ENCODE peak calls at places on chromosomes 11 and 22, in eight cellular contexts. K, V, E, R, J, M, Y and T are unnamed samples.

GRCh38 chr11:73577496-73577917 is 20.4 kb downstream of the FAM168A start:
- DNase-seq in K (no peak), V (no peak), E (peak; percentile 40), R (no peak), J (no peak), M (peak; percentile 26), Y (no peak), T (peak; percentile 51)

GRCh38 chr11:76445122-76446084 is 585 bp downstream of the EMSY start:
- DNase-seq in K (peak; percentile 58), V (peak; percentile 50), E (peak; percentile 83), R (no peak), J (peak; percentile 31), M (peak; percentile 57), Y (peak; percentile 88), T (peak; percentile 66)

GRCh38 chr11:124198852-124199389 is 15.8 kb downstream of the OR10D3 start:
- DNase-seq in K (no peak), V (no peak), E (no peak), R (no peak), J (no peak), M (no peak), Y (no peak), T (no peak)

GRCh38 chr11:61587951-61588695 is 7.2 kb upstream of the SYT7 start:
- DNase-seq in K (no peak), V (peak; percentile 65), E (no peak), R (peak; percentile 12), J (peak; percentile 49), M (no peak), Y (peak; percentile 59), T (peak; percentile 68)

GRCh38 chr11:40140560-40140959 is 1318.9 kb downstream of the LRRC4C start:
- DNase-seq in K (no peak), V (no peak), E (no peak), R (no peak), J (no peak), M (no peak), Y (no peak), T (no peak)

GRCh38 chr22:38513063-38513462 is 7.0 kb upstream of the DDX17 start:
- DNase-seq in K (no peak), V (no peak), E (no peak), R (peak; percentile 11), J (peak; percentile 35), M (no peak), Y (no peak), T (peak; percentile 58)

GRCh38 chr11:31816467-31817053 is 5.4 kb upstream of the PAX6 start:
- DNase-seq in K (no peak), V (no peak), E (no peak), R (no peak), J (no peak), M (no peak), Y (no peak), T (no peak)

GRCh38 chr11:124837491-124837856 is 27.8 kb upstream of the ROBO3 start:
- DNase-seq in K (no peak), V (no peak), E (peak; percentile 93), R (peak; percentile 22), J (no peak), M (peak; percentile 42), Y (peak; percentile 64), T (peak; percentile 57)

GRCh38 chr11:79939111-79939510 is 498.3 kb upstream of the TENM4 start:
- DNase-seq in K (no peak), V (no peak), E (peak; percentile 52), R (no peak), J (no peak), M (no peak), Y (no peak), T (no peak)

GRCh38 chr22:42872821-42873220 is 15.7 kb upstream of the ARFGAP3 start:
- DNase-seq in K (no peak), V (no peak), E (no peak), R (no peak), J (no peak), M (no peak), Y (no peak), T (no peak)

GRCh38 chr22:23248583-23248982 is 68.3 kb downstream of the BCR start:
- DNase-seq in K (no peak), V (no peak), E (peak; percentile 53), R (no peak), J (no peak), M (no peak), Y (no peak), T (no peak)

GRCh38 chr11:11272254-11272653 is 80.8 kb downstream of the CSNK2A3 start:
- DNase-seq in K (no peak), V (no peak), E (no peak), R (no peak), J (no peak), M (no peak), Y (no peak), T (no peak)

GRCh38 chr11:128036556-128037093 is 550.7 kb downstream of the ETS1 start:
- DNase-seq in K (no peak), V (no peak), E (no peak), R (no peak), J (no peak), M (no peak), Y (no peak), T (no peak)

GRCh38 chr11:122661182-122661945 is 5.8 kb downstream of the UBASH3B start:
- DNase-seq in K (no peak), V (no peak), E (no peak), R (no peak), J (no peak), M (peak; percentile 40), Y (no peak), T (no peak)

GRCh38 chr11:45652781-45653180 is 12.6 kb downstream of the CHST1 start:
- DNase-seq in K (no peak), V (no peak), E (peak; percentile 13), R (no peak), J (no peak), M (peak; percentile 59), Y (no peak), T (no peak)

GRCh38 chr22:41447435-41448188 is 1.0 kb upstream of the TOB2 start:
- DNase-seq in K (peak; percentile 58), V (peak; percentile 46), E (peak; percentile 63), R (peak; percentile 72), J (no peak), M (no peak), Y (peak; percentile 47), T (peak; percentile 59)

GRCh38 chr11:1834132-1834610 is 619 bp upstream of the SYT8 start:
- DNase-seq in K (no peak), V (no peak), E (no peak), R (no peak), J (no peak), M (no peak), Y (no peak), T (no peak)

GRCh38 chr22:17570851-17571631 is 7.7 kb downstream of the SLC25A18 start:
- DNase-seq in K (peak; percentile 89), V (no peak), E (peak; percentile 97), R (no peak), J (no peak), M (peak; percentile 61), Y (no peak), T (no peak)

GRCh38 chr11:99739464-99740089 is 718.8 kb downstream of the CNTN5 start:
- DNase-seq in K (no peak), V (no peak), E (peak; percentile 64), R (peak; percentile 18), J (peak; percentile 1), M (no peak), Y (no peak), T (peak; percentile 22)

GRCh38 chr11:61082161-61082870 is 20.0 kb upstream of the CD5 start:
- DNase-seq in K (no peak), V (no peak), E (no peak), R (peak; percentile 71), J (no peak), M (no peak), Y (no peak), T (no peak)

GRCh38 chr11:2650343-2650867 is 49.4 kb downstream of the KCNQ1OT1 start:
- DNase-seq in K (no peak), V (no peak), E (no peak), R (no peak), J (no peak), M (no peak), Y (no peak), T (no peak)

GRCh38 chr11:77091146-77091940 is 11.3 kb upstream of the OMP start:
- DNase-seq in K (peak; percentile 65), V (peak; percentile 66), E (peak; percentile 71), R (peak; percentile 68), J (peak; percentile 94), M (no peak), Y (peak; percentile 63), T (peak; percentile 93)

GRCh38 chr11:2955896-2956476 is 26.8 kb upstream of the PHLDA2 start:
- DNase-seq in K (no peak), V (no peak), E (no peak), R (no peak), J (no peak), M (no peak), Y (no peak), T (no peak)

GRCh38 chr11:115699733-115700132 is 195.5 kb upstream of the CADM1 start:
- DNase-seq in K (peak; percentile 27), V (no peak), E (peak; percentile 25), R (no peak), J (no peak), M (peak; percentile 13), Y (no peak), T (no peak)

GRCh38 chr11:75924966-75925784 is 110.2 kb downstream of the UVRAG start:
- DNase-seq in K (no peak), V (no peak), E (peak; percentile 63), R (no peak), J (no peak), M (no peak), Y (no peak), T (no peak)

GRCh38 chr11:35148163-35148562 is 9.2 kb downstream of the CD44 start:
- DNase-seq in K (no peak), V (no peak), E (no peak), R (no peak), J (no peak), M (no peak), Y (no peak), T (no peak)

GRCh38 chr11:79255965-79256364 is 184.9 kb downstream of the TENM4 start:
- DNase-seq in K (no peak), V (no peak), E (no peak), R (no peak), J (no peak), M (no peak), Y (no peak), T (no peak)

GRCh38 chr11:121391914-121392313 is 60.2 kb upstream of the SORL1 start:
- DNase-seq in K (no peak), V (no peak), E (no peak), R (no peak), J (no peak), M (no peak), Y (no peak), T (no peak)

GRCh38 chr11:134509381-134510068 is 97.5 kb upstream of the B3GAT1 start:
- DNase-seq in K (no peak), V (no peak), E (no peak), R (no peak), J (no peak), M (no peak), Y (no peak), T (no peak)

GRCh38 chr11:126375726-126376125 is 20.2 kb downstream of the ST3GAL4 start:
- DNase-seq in K (no peak), V (no peak), E (peak; percentile 70), R (no peak), J (no peak), M (no peak), Y (no peak), T (no peak)

GRCh38 chr22:19303785-19304184 is 12.3 kb upstream of the CLTCL1 start:
- DNase-seq in K (no peak), V (no peak), E (no peak), R (no peak), J (no peak), M (no peak), Y (no peak), T (no peak)

GRCh38 chr11:101880208-101880607 is 34.6 kb upstream of the CEP126 start:
- DNase-seq in K (no peak), V (no peak), E (peak; percentile 82), R (no peak), J (no peak), M (no peak), Y (no peak), T (no peak)

GRCh38 chr22:41910599-41911291 is 4.1 kb downstream of the SHISA8 start:
- DNase-seq in K (peak; percentile 50), V (no peak), E (no peak), R (no peak), J (no peak), M (no peak), Y (no peak), T (no peak)

GRCh38 chr11:109423114-109423859 is 1.3 kb downstream of the C11orf87 start:
- DNase-seq in K (no peak), V (no peak), E (peak; percentile 5), R (no peak), J (no peak), M (no peak), Y (no peak), T (peak; percentile 26)